ENCODE peak calls at places on chromosomes 12 and 14, in eight cellular contexts. P is lung, Q is upper lobe of right lung, W is cardiac muscle cell, J is HepG2, V is neural progenitor cell, N is esophagus muscularis mucosa, A is esophagus squamous epithelium. R is an unnamed sample. For H3K4me1, the result is how much of the 10 kb centered on the place peaks cover.

GRCh38 chr12:75953312-75953906 is 78.2 kb downstream of the PHLDA1 start:
- DNase-seq in N (no peak), J (no peak), P (no peak), A (no peak), V (no peak), W (peak), Q (no peak), R (no peak)

GRCh38 chr12:123133701-123134100 is 17.2 kb downstream of the PITPNM2 start:
- DNase-seq in P (no peak), V (no peak), J (no peak), A (no peak), W (no peak), N (no peak), Q (no peak), R (no peak)

GRCh38 chr14:89417469-89418225 is 614 bp upstream of the FOXN3 start:
- DNase-seq in J (peak), Q (peak), W (peak), A (peak), N (peak), V (peak), P (peak), R (peak)

GRCh38 chr14:81275995-81276698 is 55.4 kb upstream of the GTF2A1 start:
- DNase-seq in V (no peak), Q (no peak), N (peak), J (no peak), P (no peak), A (no peak), W (no peak), R (no peak)

GRCh38 chr12:123528858-123529257 is 4.7 kb downstream of the RILPL1 start:
- DNase-seq in A (no peak), J (no peak), V (no peak), N (no peak), P (no peak), Q (no peak), W (no peak), R (no peak)

GRCh38 chr12:131163189-131163738 is 209.6 kb downstream of the ADGRD1 start:
- DNase-seq in Q (no peak), P (no peak), J (no peak), N (no peak), W (no peak), A (no peak), V (no peak), R (no peak)

GRCh38 chr12:104369708-104370107 is 66.2 kb downstream of the EID3 start:
- DNase-seq in P (no peak), A (no peak), J (no peak), N (no peak), Q (no peak), V (no peak), W (no peak), R (no peak)

GRCh38 chr12:111298583-111299436 is 70.1 kb downstream of the PHETA1 start:
- DNase-seq in V (peak), Q (no peak), N (no peak), W (peak), A (no peak), P (no peak), J (peak), R (peak)

GRCh38 chr14:60090864-60091519 is 731 bp upstream of the PCNX4 start:
- DNase-seq in P (peak), Q (peak), V (peak), W (peak), A (peak), N (no peak), J (no peak), R (peak)

GRCh38 chr14:64812412-64812811 is 67.3 kb downstream of the SPTB start:
- DNase-seq in Q (peak), N (no peak), P (peak), W (no peak), V (peak), A (no peak), J (no peak), R (no peak)

GRCh38 chr12:58530421-58531067 is 389.8 kb downstream of the LRIG3 start:
- DNase-seq in N (no peak), W (peak), V (no peak), P (no peak), Q (no peak), A (no peak), J (no peak), R (no peak)

GRCh38 chr12:96526110-96526509 is 36.7 kb downstream of the CFAP54 start:
- DNase-seq in W (no peak), V (no peak), P (no peak), J (no peak), A (no peak), N (no peak), Q (no peak), R (no peak)

GRCh38 chr12:122282066-122282465 is 15.8 kb upstream of the VPS33A start:
- DNase-seq in A (no peak), W (peak), Q (no peak), N (no peak), P (no peak), V (peak), J (no peak), R (peak)

GRCh38 chr12:120820885-120821510 is 83.2 kb downstream of the SPPL3 start:
- DNase-seq in P (no peak), Q (no peak), V (no peak), A (no peak), W (no peak), J (no peak), N (no peak), R (no peak)

GRCh38 chr12:102595315-102595714 is 115.0 kb upstream of the IGF1 start:
- DNase-seq in Q (no peak), N (no peak), A (no peak), P (no peak), V (no peak), J (no peak), W (no peak), R (no peak)

GRCh38 chr12:72982351-72982750 is 710.2 kb downstream of the TRHDE start:
- DNase-seq in Q (no peak), A (no peak), J (no peak), P (no peak), W (no peak), N (no peak), V (no peak), R (no peak)

GRCh38 chr12:131129839-131130238 is 176.1 kb downstream of the ADGRD1 start:
- DNase-seq in J (no peak), W (no peak), A (no peak), P (no peak), V (no peak), N (no peak), Q (peak), R (no peak)

GRCh38 chr12:66352197-66352596 is 49.9 kb downstream of the HELB start:
- DNase-seq in Q (no peak), W (peak), P (no peak), N (no peak), A (no peak), J (peak), V (peak), R (peak)

GRCh38 chr12:122368361-122369073 is 54.0 kb downstream of the CLIP1 start:
- DNase-seq in P (no peak), N (no peak), Q (no peak), J (no peak), V (no peak), A (no peak), W (peak), R (peak)

GRCh38 chr12:52211716-52212585 is 20.1 kb upstream of the KRT80 start:
- DNase-seq in V (no peak), P (no peak), Q (peak), W (no peak), N (no peak), J (no peak), A (no peak), R (no peak)

GRCh38 chr12:52213541-52214420 is 19.3 kb upstream of the KRT7 start:
- DNase-seq in P (peak), V (peak), J (peak), A (no peak), N (no peak), Q (peak), W (peak), R (peak)

GRCh38 chr12:52214421-52214802 is 18.6 kb upstream of the KRT7 start:
- DNase-seq in P (no peak), V (no peak), N (no peak), J (no peak), Q (peak), A (no peak), W (no peak), R (no peak)

GRCh38 chr12:52210925-52211650 is 19.3 kb upstream of the KRT80 start:
- DNase-seq in J (no peak), A (no peak), V (no peak), Q (peak), W (no peak), N (no peak), P (no peak), R (no peak)

DNA sequence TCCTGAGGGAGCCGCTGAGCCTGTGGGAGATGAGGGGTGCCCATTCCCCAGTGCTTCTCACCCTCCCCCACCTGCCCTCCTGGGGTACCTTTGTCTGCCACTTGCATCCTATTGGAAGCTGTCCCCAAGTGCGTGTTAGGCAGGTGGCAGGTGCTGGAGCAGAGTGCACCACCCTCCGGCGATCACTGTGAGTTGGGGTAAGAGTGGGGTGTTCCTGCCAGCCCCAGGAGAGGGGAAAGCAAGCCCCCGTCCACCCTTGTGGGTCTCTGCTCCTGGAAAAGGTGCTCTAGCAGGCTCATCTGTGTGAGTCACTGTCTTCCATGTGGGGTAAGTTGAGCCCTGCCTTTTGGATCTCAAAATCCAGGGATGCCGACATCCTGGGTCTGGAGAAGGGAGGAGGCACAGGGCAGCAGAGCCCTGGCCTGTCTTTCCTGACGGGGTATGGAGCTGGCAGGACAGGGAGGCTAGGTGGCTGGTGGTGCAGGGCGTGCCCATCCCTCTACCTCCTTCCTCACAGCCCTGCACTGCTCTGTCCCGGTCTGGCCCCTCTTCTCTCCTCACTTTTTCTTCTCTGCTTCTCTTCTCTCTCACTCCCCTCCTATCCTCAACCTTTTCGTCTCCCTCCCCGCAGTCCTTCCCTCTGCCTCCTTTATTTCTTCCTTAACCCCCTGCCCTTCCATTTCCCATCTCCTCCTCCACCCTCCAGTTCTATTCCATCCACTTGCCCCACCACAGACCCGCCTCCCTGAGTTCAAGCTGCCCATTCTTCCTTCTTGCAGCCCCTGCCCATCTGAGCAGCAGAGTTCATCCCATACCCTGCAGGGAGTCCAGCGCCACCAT is 20.1 kb upstream of the KRT7 start:
- DNase-seq in J (no peak), Q (peak), P (no peak), N (no peak), A (no peak), V (no peak), W (no peak), R (no peak)
- H3K4me1 ChIP-seq in J (under half), Q (under half), P (under half), N (under half), A (under half), V (under half), W (under half), R (under half)

DNA sequence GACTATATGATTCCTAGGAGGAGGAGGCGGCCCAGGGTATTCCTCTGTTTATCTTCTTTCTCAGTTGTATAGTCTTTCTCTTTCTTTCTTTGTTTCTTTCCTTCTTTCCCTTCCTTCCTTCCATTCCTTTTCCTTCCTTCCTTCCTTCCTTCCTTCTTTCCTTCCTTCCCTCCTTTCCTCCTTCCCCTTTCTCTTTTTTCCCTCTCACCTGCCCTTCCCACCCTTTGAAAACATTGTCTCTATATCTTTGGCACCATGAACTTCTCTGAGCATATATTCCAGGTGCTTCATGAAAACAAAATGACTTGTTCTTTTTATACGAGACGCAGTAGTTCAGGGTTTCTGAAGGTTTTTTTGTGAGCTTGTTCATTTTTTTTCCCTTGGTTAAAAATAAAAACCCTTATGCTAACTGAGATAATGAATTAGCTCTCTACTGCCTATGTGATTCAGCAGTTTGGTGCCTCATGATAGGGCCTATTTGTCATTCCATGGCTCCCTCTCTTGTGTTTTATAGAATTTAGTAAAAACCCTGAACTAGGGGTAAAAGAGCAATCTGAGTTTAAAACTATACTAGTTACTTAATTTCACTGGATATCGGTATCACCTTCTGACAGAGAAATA is 3.2 kb upstream of the TESPA1 start:
- DNase-seq in P (no peak), V (no peak), A (no peak), J (no peak), Q (no peak), W (no peak), N (no peak), R (no peak)
- H3K4me1 ChIP-seq in P (under half), V (under half), A (under half), J (under half), Q (under half), W (under half), N (under half), R (under half)

GRCh38 chr12:47707905-47708543 is 2.2 kb upstream of the RPAP3 start:
- DNase-seq in V (no peak), A (no peak), N (peak), W (no peak), P (no peak), J (no peak), Q (no peak), R (no peak)
- H3K4me1 ChIP-seq in V (under half), A (under half), N (under half), W (under half), P (under half), J (under half), Q (under half), R (under half)

GRCh38 chr12:29672580-29672979 is 111.2 kb downstream of the TMTC1 start:
- DNase-seq in Q (no peak), A (no peak), N (no peak), V (no peak), J (no peak), P (no peak), W (no peak), R (no peak)
- H3K4me1 ChIP-seq in Q (under half), A (under half), N (under half), V (under half), J (under half), P (under half), W (under half), R (under half)

GRCh38 chr14:100780646-100781355 is 45.1 kb upstream of the MEG3 start:
- DNase-seq in Q (peak), N (no peak), V (no peak), W (no peak), A (no peak), J (no peak), P (no peak), R (no peak)
- H3K4me1 ChIP-seq in Q (under half), N (under half), V (under half), W (under half), A (under half), J (under half), P (under half), R (under half)

GRCh38 chr14:100275214-100275613 is 31.0 kb downstream of the SLC25A29 start:
- DNase-seq in J (no peak), W (no peak), N (no peak), Q (no peak), A (no peak), P (no peak), V (no peak), R (peak)
- H3K4me1 ChIP-seq in J (half or more), W (under half), N (under half), Q (under half), A (under half), P (under half), V (under half), R (under half)

GRCh38 chr14:99551034-99551922 is 52.7 kb downstream of the CCDC85C start:
- DNase-seq in A (no peak), J (no peak), P (no peak), Q (no peak), V (no peak), N (no peak), W (no peak), R (no peak)

GRCh38 chr14:99548871-99549270 is 55.1 kb downstream of the CCDC85C start:
- DNase-seq in N (no peak), Q (no peak), V (no peak), A (no peak), P (no peak), J (no peak), W (no peak), R (no peak)

GRCh38 chr14:99548285-99548684 is 55.7 kb downstream of the CCDC85C start:
- DNase-seq in J (no peak), P (no peak), V (no peak), N (no peak), Q (no peak), W (no peak), A (no peak), R (no peak)

GRCh38 chr14:99550387-99550992 is 53.5 kb downstream of the CCDC85C start:
- DNase-seq in V (no peak), N (no peak), P (no peak), Q (no peak), A (no peak), W (no peak), J (no peak), R (no peak)

GRCh38 chr14:99549684-99550083 is 54.3 kb downstream of the CCDC85C start:
- DNase-seq in J (peak), V (no peak), N (no peak), A (no peak), Q (no peak), W (peak), P (no peak), R (no peak)
- H3K4me1 ChIP-seq in J (half or more), V (half or more), N (half or more), A (under half), Q (under half), W (under half), P (under half), R (under half)

GRCh38 chr14:68551045-68551683 is 241.7 kb downstream of the ZFP36L1 start:
- DNase-seq in A (no peak), V (no peak), Q (no peak), W (no peak), P (no peak), N (no peak), J (no peak), R (no peak)

GRCh38 chr14:68549966-68550705 is 242.7 kb downstream of the ZFP36L1 start:
- DNase-seq in A (no peak), P (no peak), N (no peak), Q (no peak), V (no peak), W (peak), J (no peak), R (peak)

GRCh38 chr14:68547305-68548193 is 245.3 kb downstream of the ZFP36L1 start:
- DNase-seq in W (peak), V (no peak), P (peak), J (no peak), Q (no peak), A (no peak), N (peak), R (no peak)

GRCh38 chr14:68548194-68549056 is 244.4 kb downstream of the ZFP36L1 start:
- DNase-seq in A (no peak), J (no peak), W (peak), P (peak), N (peak), V (peak), Q (peak), R (no peak)

GRCh38 chr14:68549057-68549421 is 243.8 kb downstream of the ZFP36L1 start:
- DNase-seq in J (no peak), A (no peak), N (no peak), V (no peak), Q (no peak), W (peak), P (no peak), R (no peak)
- H3K4me1 ChIP-seq in J (under half), A (half or more), N (half or more), V (under half), Q (half or more), W (under half), P (under half), R (half or more)

GRCh38 chr14:77189479-77189878 is 7.9 kb downstream of the TMEM63C start:
- DNase-seq in V (no peak), Q (no peak), A (no peak), J (no peak), P (no peak), N (no peak), W (no peak), R (no peak)
- H3K4me1 ChIP-seq in V (under half), Q (under half), A (under half), J (under half), P (under half), N (under half), W (under half), R (under half)

GRCh38 chr12:125434131-125434530 is 368.9 kb downstream of the AACS start:
- DNase-seq in P (no peak), Q (no peak), J (no peak), A (no peak), W (no peak), N (peak), V (no peak), R (no peak)
- H3K4me1 ChIP-seq in P (under half), Q (under half), J (under half), A (under half), W (under half), N (under half), V (under half), R (under half)